ENCODE peak calls at places on chromosomes 5 and 9, in four cellular contexts. One of them, this sample, is unnamed.

GRCh38 chr5:158814521-158814920 is 285.2 kb downstream of the EBF1 start:
- DNase-seq in GM12878: no peak
- DNase-seq in K562: no peak
- DNase-seq in IMR-90: no peak
- DNase-seq in this sample: no peak

GRCh38 chr5:153756540-153756939 is 266.1 kb downstream of the GRIA1 start:
- DNase-seq in K562: no peak
- DNase-seq in IMR-90: peak; percentile 6
- DNase-seq in GM12878: no peak
- DNase-seq in this sample: no peak

GRCh38 chr5:74570250-74570649 is 70.3 kb downstream of the ENC1 start:
- DNase-seq in IMR-90: no peak
- DNase-seq in GM12878: no peak
- DNase-seq in K562: no peak
- DNase-seq in this sample: no peak

GRCh38 chr5:38410304-38410990 is 146.0 kb downstream of the LIFR start:
- DNase-seq in IMR-90: no peak
- DNase-seq in GM12878: no peak
- DNase-seq in K562: no peak
- DNase-seq in this sample: no peak

GRCh38 chr5:168153263-168153930 is 138.0 kb upstream of the WWC1 start:
- DNase-seq in K562: no peak
- DNase-seq in GM12878: no peak
- DNase-seq in IMR-90: no peak
- DNase-seq in this sample: no peak

GRCh38 chr9:110156902-110157301 is 51.1 kb downstream of the C9orf152 start:
- DNase-seq in GM12878: no peak
- DNase-seq in IMR-90: no peak
- DNase-seq in K562: no peak
- DNase-seq in this sample: no peak

GRCh38 chr9:18857769-18858168 is 175.2 kb downstream of the SAXO1 start:
- DNase-seq in K562: no peak
- DNase-seq in GM12878: no peak
- DNase-seq in IMR-90: peak; percentile 80
- DNase-seq in this sample: no peak

GRCh38 chr9:127714916-127715442 is 484 bp downstream of the PTRH1 start:
- DNase-seq in IMR-90: no peak
- DNase-seq in K562: peak; percentile 54
- DNase-seq in GM12878: no peak
- DNase-seq in this sample: no peak

GRCh38 chr9:6632516-6633328 is 12.8 kb downstream of the GLDC start:
- DNase-seq in K562: no peak
- DNase-seq in GM12878: peak; percentile 87
- DNase-seq in IMR-90: no peak
- DNase-seq in this sample: no peak

DNA sequence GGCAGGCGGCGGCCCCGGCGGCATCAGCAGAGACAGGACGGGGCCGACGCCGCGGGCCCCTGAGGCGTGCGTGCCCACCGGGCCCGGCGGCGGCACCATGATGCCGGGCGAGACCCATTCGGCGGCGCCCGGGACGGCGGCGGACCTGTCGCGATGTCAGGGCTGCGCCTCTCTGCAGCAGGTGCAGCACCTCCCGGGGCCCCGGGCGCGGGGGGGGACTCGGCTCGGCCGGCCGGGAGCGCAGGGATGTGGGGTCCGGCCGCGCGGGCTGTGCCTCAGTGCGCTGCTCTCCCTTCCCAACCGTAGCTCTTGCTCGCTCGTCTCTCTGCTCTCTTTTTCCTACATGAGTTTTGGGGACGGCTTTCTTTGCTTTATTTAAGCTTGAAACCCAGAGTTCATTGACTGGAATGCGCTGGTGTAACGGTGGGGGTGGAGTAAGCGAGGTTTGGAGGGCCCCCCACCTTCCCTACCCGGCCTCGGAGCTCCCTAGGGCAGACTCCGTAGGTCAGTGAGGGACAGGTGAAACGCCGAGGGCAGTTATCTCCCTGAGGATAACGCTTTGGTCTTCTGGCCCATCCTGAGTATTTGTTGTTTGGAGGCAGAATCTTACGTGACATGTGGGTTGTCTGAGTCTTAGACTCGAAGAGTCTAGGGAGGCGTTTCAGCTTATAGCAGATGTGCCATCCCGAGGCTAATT is 490 bp downstream of the ICE1 start:
- DNase-seq in IMR-90: no peak
- DNase-seq in GM12878: no peak
- DNase-seq in K562: peak; percentile 60
- DNase-seq in this sample: no peak
- TF ChIP-seq ELK1 in IMR-90: no peak
- TF ChIP-seq ELK1 in GM12878: no peak
- TF ChIP-seq ELK1 in K562: no peak
- TF ChIP-seq ELK1 in this sample: no peak

GRCh38 chr5:108562205-108562454 is 180.2 kb upstream of the FBXL17 start:
- DNase-seq in K562: no peak
- DNase-seq in GM12878: no peak
- DNase-seq in IMR-90: no peak
- DNase-seq in this sample: no peak

GRCh38 chr5:108557686-108558085 is 175.8 kb upstream of the FBXL17 start:
- DNase-seq in K562: no peak
- DNase-seq in GM12878: no peak
- DNase-seq in IMR-90: peak; percentile 40
- DNase-seq in this sample: no peak

GRCh38 chr5:108564441-108564840 is 182.5 kb upstream of the FBXL17 start:
- DNase-seq in IMR-90: no peak
- DNase-seq in GM12878: no peak
- DNase-seq in K562: no peak
- DNase-seq in this sample: no peak

GRCh38 chr5:108561416-108562204 is 179.7 kb upstream of the FBXL17 start:
- DNase-seq in IMR-90: peak; percentile 30
- DNase-seq in GM12878: no peak
- DNase-seq in K562: no peak
- DNase-seq in this sample: no peak

DNA sequence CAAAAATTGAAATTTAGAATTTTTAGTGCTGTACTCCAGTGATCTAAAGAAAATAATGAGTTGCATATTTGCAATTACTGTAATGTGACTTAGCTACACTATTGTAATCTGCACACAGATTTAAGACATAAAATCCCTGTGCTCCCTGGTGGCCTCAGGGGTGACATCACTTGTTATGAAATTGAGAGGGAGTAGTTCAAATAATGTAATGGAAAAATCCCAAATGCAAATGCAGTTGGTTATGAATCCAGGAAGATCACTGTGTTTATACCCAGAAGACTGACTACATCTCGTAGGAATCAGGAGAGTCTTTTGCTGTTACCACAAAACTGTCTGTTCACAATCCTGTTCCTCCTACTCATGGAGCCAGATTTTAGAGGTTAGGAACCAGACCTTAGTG is 178.7 kb upstream of the FBXL17 start:
- DNase-seq in GM12878: no peak
- DNase-seq in K562: no peak
- DNase-seq in IMR-90: peak; percentile 98
- DNase-seq in this sample: no peak
- TF ChIP-seq ELK1 in GM12878: no peak
- TF ChIP-seq ELK1 in K562: no peak
- TF ChIP-seq ELK1 in IMR-90: no peak
- TF ChIP-seq ELK1 in this sample: no peak

GRCh38 chr5:142619815-142620214 is 66.1 kb downstream of the FGF1 start:
- DNase-seq in K562: no peak
- DNase-seq in IMR-90: no peak
- DNase-seq in GM12878: no peak
- DNase-seq in this sample: no peak
- TF ChIP-seq ELK1 in K562: no peak
- TF ChIP-seq ELK1 in IMR-90: no peak
- TF ChIP-seq ELK1 in GM12878: no peak
- TF ChIP-seq ELK1 in this sample: no peak

DNA sequence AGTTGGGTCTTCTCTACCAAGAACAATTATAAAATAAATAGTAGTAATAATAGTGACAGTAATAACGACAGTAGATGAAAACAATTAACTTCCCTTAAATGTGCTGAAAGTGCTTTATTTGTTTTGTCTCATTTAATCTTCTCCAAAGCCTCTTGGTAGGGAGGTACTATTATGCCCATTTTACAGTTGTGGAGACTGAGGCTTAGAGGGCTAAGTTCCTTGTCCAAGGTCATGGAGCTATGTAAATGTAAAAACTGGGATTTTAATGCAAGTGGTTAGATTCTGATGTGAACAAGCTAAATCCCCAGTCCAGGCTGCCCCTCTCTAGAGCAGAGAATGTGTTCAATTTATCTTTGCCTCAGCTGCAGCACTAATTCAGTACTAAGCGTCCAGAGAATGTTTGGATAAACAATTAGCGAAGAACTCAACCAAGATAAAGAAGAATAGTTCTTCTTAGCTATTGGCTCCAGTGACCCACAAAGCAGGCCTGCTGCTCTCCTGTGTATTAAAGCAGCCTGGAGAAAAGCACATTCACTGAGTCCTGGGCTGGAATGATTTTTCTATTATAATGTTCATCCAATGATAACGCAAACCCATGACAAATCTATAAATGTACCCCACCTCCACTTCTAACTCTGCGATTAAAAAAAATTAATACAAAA is 68.8 kb downstream of the NPR3 start:
- DNase-seq in IMR-90: no peak
- DNase-seq in GM12878: no peak
- DNase-seq in K562: no peak
- DNase-seq in this sample: no peak
- TF ChIP-seq ELK1 in IMR-90: no peak
- TF ChIP-seq ELK1 in GM12878: no peak
- TF ChIP-seq ELK1 in K562: no peak
- TF ChIP-seq ELK1 in this sample: no peak

DNA sequence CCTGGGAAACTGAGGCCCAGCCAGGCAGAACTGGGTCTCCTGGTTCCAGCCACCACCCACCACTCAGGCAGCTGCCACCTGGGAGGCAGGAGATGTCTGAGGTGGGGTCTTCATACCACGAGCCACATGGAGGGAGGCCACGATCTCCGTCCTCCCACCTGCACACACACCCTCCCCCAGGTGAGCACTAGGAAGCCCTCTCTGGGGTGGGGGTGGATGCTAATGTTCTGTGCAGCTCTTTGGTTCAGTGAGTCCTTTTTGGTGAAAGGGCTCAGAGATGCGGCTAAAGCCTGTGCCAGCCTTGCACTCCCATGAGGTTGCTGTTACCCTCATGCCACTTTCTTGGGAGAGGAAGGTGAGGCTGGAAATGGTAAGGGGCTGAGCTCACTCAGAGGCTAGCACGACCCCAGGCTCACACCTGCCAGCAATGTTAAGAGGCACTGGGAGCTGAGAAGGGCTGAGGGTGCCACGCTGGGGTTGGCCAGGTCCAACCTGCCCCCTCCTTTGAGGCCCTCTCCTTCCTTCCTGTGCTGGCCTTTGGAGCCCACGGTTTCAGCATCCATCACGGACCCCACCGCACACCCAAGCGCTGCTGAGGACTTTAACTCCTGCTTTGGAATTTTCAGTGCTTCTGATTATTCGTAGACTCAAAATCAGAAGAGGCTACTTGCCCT is 26.6 kb upstream of the OBP2B start:
- DNase-seq in K562: no peak
- DNase-seq in IMR-90: no peak
- DNase-seq in GM12878: no peak
- DNase-seq in this sample: no peak
- TF ChIP-seq ELK1 in K562: no peak
- TF ChIP-seq ELK1 in IMR-90: no peak
- TF ChIP-seq ELK1 in GM12878: no peak
- TF ChIP-seq ELK1 in this sample: no peak

GRCh38 chr5:170070556-170071412 is 34.9 kb upstream of the FOXI1 start:
- DNase-seq in GM12878: no peak
- DNase-seq in K562: peak; percentile 79
- DNase-seq in IMR-90: peak; percentile 45
- DNase-seq in this sample: peak; percentile 45
- TF ChIP-seq ELK1 in GM12878: no peak
- TF ChIP-seq ELK1 in K562: no peak
- TF ChIP-seq ELK1 in IMR-90: no peak
- TF ChIP-seq ELK1 in this sample: no peak

GRCh38 chr9:9751996-9752395 is 860.8 kb downstream of the PTPRD start:
- DNase-seq in K562: no peak
- DNase-seq in IMR-90: no peak
- DNase-seq in GM12878: no peak
- DNase-seq in this sample: no peak

GRCh38 chr9:9753266-9753665 is 859.5 kb downstream of the PTPRD start:
- DNase-seq in K562: no peak
- DNase-seq in GM12878: no peak
- DNase-seq in IMR-90: no peak
- DNase-seq in this sample: no peak

GRCh38 chr9:9752722-9753121 is 860.1 kb downstream of the PTPRD start:
- DNase-seq in K562: no peak
- DNase-seq in IMR-90: no peak
- DNase-seq in GM12878: no peak
- DNase-seq in this sample: no peak

GRCh38 chr9:9750719-9751118 is 862.1 kb downstream of the PTPRD start:
- DNase-seq in K562: no peak
- DNase-seq in GM12878: no peak
- DNase-seq in IMR-90: no peak
- DNase-seq in this sample: no peak

DNA sequence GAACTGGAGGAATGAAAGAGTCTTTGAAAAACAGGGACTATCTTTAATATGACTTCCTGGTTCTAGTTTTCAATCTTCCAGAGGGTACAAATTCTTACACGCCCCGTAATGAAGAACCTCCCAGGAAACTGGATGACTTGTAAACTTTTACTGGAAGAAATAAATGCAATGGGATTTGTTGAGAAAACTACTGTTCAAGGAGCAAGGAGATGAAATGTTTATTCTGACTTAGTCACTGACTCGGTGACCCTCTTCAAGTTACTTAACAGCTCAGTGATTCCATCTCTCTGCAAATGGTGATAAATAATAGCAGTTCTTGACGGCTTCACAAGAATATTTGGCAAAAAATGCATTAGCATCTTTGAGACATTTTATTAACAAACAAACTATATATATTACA is 858.6 kb downstream of the PTPRD start:
- DNase-seq in K562: no peak
- DNase-seq in GM12878: no peak
- DNase-seq in IMR-90: no peak
- DNase-seq in this sample: no peak
- TF ChIP-seq ELK1 in K562: no peak
- TF ChIP-seq ELK1 in GM12878: no peak
- TF ChIP-seq ELK1 in IMR-90: no peak
- TF ChIP-seq ELK1 in this sample: no peak

DNA sequence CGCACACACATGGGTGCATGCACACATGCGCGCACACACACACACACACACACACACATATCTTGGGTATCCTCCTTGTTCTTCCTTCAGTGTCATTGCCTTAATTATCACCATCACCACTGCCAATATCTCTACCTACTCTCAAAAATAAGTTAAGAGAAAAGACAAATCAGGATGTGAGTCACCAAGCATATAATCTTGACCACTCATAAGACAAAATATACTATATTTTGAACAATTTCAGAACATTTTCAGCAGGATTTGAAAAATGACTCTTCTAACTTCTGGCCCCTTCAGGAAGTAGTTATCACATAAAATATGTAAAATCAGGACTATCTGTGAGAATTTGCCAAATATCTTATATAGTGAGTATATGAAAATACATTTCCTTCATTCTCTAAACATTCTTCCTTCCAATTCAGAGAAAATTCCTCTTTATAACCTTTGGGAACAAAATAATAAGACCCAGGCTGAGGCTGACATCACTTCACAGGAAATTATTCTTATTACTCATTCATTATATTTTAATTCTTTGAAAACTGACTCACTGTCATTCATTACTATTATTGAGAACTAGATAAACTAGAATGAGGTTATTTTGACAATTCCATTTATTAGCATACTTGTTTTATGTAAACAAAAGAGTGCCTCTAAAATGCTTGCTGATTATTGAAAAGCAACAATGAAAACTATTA is 772.0 kb upstream of the ACO1 start:
- DNase-seq in GM12878: no peak
- DNase-seq in IMR-90: no peak
- DNase-seq in K562: no peak
- DNase-seq in this sample: no peak
- TF ChIP-seq ELK1 in GM12878: no peak
- TF ChIP-seq ELK1 in IMR-90: no peak
- TF ChIP-seq ELK1 in K562: no peak
- TF ChIP-seq ELK1 in this sample: no peak